ENCODE peak calls at places on chromosome 10, in four cellular contexts. F, P, N and S are unnamed samples.
A peak's percentile ranks its signal among the peaks of the same experiment; 100 is the strongest.

GRCh38 chr10:75295901-75296441 is 60.2 kb upstream of the COMTD1 start:
- DNase-seq in F (no peak), P (no peak), N (peak; percentile 40), S (no peak)

GRCh38 chr10:43377393-43377883 is 6.0 kb downstream of the FXYD4 start:
- DNase-seq in F (no peak), P (no peak), N (no peak), S (no peak)

GRCh38 chr10:119306514-119306951 is 99.2 kb downstream of the GRK5 start:
- DNase-seq in F (peak; percentile 84), P (no peak), N (no peak), S (no peak)

GRCh38 chr10:80321183-80321582 is 31.7 kb upstream of the MAT1A start:
- DNase-seq in F (no peak), P (no peak), N (no peak), S (no peak)

GRCh38 chr10:82319558-82319957 is 444.6 kb downstream of the NRG3 start:
- DNase-seq in F (no peak), P (no peak), N (no peak), S (no peak)

GRCh38 chr10:18501198-18501597 is 150.2 kb downstream of the NSUN6 start:
- DNase-seq in F (peak; percentile 15), P (peak; percentile 21), N (no peak), S (peak; percentile 43)

GRCh38 chr10:17474595-17474994 is 20.2 kb upstream of the ST8SIA6 start:
- DNase-seq in F (no peak), P (no peak), N (no peak), S (no peak)

GRCh38 chr10:909831-910230 is 21.7 kb downstream of the LARP4B start:
- DNase-seq in F (no peak), P (peak; percentile 64), N (no peak), S (peak; percentile 16)

GRCh38 chr10:70426835-70427234 is 14.6 kb downstream of the NODAL start:
- DNase-seq in F (no peak), P (no peak), N (no peak), S (no peak)

GRCh38 chr10:17850526-17850925 is 41.4 kb downstream of the MRC1 start:
- DNase-seq in F (no peak), P (no peak), N (no peak), S (no peak)

GRCh38 chr10:1737222-1738061 is at the start of gene ADARB2:
- DNase-seq in F (peak; percentile 87), P (no peak), N (no peak), S (peak; percentile 29)

GRCh38 chr10:86755740-86756510 is 494 bp upstream of the BMPR1A start:
- DNase-seq in F (peak; percentile 89), P (peak; percentile 83), N (peak; percentile 92), S (peak; percentile 43)

GRCh38 chr10:100101526-100102076 is 19.9 kb upstream of the CPN1 start:
- DNase-seq in F (no peak), P (peak; percentile 1), N (no peak), S (no peak)

GRCh38 chr10:87915989-87916388 is 52.6 kb downstream of the PTEN start:
- DNase-seq in F (no peak), P (no peak), N (no peak), S (no peak)

GRCh38 chr10:117374506-117375359 is 507 bp downstream of the PDZD8 start:
- DNase-seq in F (peak; percentile 65), P (peak; percentile 36), N (peak; percentile 24), S (no peak)

GRCh38 chr10:130571674-130572073 is 435.5 kb downstream of the GLRX3 start:
- DNase-seq in F (no peak), P (no peak), N (no peak), S (no peak)

DNA sequence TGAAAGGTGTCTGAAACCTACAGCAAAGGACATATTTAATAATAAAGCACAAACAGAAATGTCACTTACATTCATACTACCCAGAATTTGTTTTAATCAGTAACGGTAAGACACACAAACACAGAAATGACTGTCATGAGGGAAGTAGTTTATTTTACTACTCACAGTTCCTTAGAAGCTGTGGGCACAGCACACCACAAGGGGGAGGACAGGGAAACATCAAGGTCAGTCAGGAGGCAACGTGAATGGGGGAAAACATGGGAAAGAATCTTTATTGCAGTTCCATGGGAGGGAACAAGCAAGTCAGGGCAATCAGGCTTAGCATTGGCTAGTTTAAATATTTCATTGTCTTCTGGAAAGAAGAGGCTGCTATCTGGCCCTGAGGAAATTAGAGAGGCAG is 123.8 kb upstream of the PDSS1 start:
- DNase-seq in F (no peak), P (no peak), N (no peak), S (no peak)
- TF ChIP-seq CTCF in F (peak; percentile 4), P (no peak), N (no peak), S (peak; percentile 32)

GRCh38 chr10:58514102-58514472 is 1.4 kb downstream of the BICC1 start:
- DNase-seq in F (no peak), P (no peak), N (no peak), S (no peak)

GRCh38 chr10:58513189-58514101 is 773 bp downstream of the BICC1 start:
- DNase-seq in F (peak; percentile 11), P (peak; percentile 90), N (peak; percentile 84), S (peak; percentile 64)

GRCh38 chr10:58511765-58512469 is 755 bp upstream of the BICC1 start:
- DNase-seq in F (no peak), P (peak; percentile 25), N (peak; percentile 39), S (no peak)

GRCh38 chr10:58515296-58515956 is 2.8 kb downstream of the BICC1 start:
- DNase-seq in F (no peak), P (no peak), N (no peak), S (no peak)

GRCh38 chr10:58512470-58513188 is at the start of gene BICC1:
- DNase-seq in F (no peak), P (peak; percentile 58), N (peak; percentile 71), S (no peak)
- TF ChIP-seq CTCF in F (no peak), P (no peak), N (peak; percentile 23), S (no peak)

GRCh38 chr10:68560201-68560915 is at the start of gene TET1:
- DNase-seq in F (no peak), P (peak; percentile 39), N (peak; percentile 62), S (no peak)
- TF ChIP-seq CTCF in F (no peak), P (no peak), N (no peak), S (no peak)

GRCh38 chr10:128116851-128117615 is 9.2 kb downstream of the MKI67 start:
- DNase-seq in F (no peak), P (no peak), N (no peak), S (no peak)
- TF ChIP-seq CTCF in F (peak; percentile 42), P (no peak), N (no peak), S (peak; percentile 23)